ENCODE peak calls at places on chromosomes 11 and 22, in six cellular contexts. J, H, E, G, T and O are unnamed samples.

GRCh38 chr11:44596541-44597276 is 31.2 kb downstream of the CD82 start:
- DNase-seq in G (no peak), E (no peak), H (no peak), J (no peak), T (no peak), O (no peak)

GRCh38 chr22:50529416-50530279 is at the start of gene TYMP:
- DNase-seq in J (no peak), H (no peak), T (peak; percentile 47), G (peak; percentile 39), E (no peak), O (no peak)

GRCh38 chr11:110093407-110094297 is 460 bp downstream of the ZC3H12C start:
- DNase-seq in J (peak; percentile 39), G (peak; percentile 74), E (no peak), T (peak; percentile 68), H (peak; percentile 51), O (peak; percentile 40)

GRCh38 chr22:35752172-35752832 is 34.6 kb downstream of the APOL5 start:
- DNase-seq in J (peak; percentile 48), G (no peak), T (no peak), E (no peak), H (no peak), O (no peak)

GRCh38 chr11:65110354-65110861 is 1.3 kb upstream of the TM7SF2 start:
- DNase-seq in H (peak; percentile 74), T (peak; percentile 93), G (peak; percentile 85), J (peak; percentile 85), E (peak; percentile 84), O (peak; percentile 92)

GRCh38 chr11:81449588-81450155 is 1284.0 kb downstream of the FAM181B start:
- DNase-seq in T (no peak), H (no peak), J (no peak), G (no peak), E (no peak), O (no peak)

GRCh38 chr11:127640822-127641485 is 640.4 kb upstream of the KIRREL3 start:
- DNase-seq in H (peak; percentile 57), G (peak; percentile 66), E (no peak), T (no peak), J (no peak), O (no peak)

GRCh38 chr11:69301491-69302401 is 7.8 kb downstream of the MYEOV start:
- DNase-seq in E (no peak), H (peak; percentile 91), T (peak; percentile 65), J (no peak), G (peak; percentile 85), O (no peak)

GRCh38 chr22:47561766-47562165 is 799.3 kb downstream of the TBC1D22A start:
- DNase-seq in E (no peak), H (no peak), G (no peak), T (no peak), J (no peak), O (no peak)

GRCh38 chr11:61549662-61550568 is 31.0 kb downstream of the SYT7 start:
- DNase-seq in E (no peak), J (no peak), T (no peak), G (no peak), H (no peak), O (no peak)

GRCh38 chr11:36095716-36096115 is 151.9 kb downstream of the LDLRAD3 start:
- DNase-seq in J (no peak), E (no peak), G (peak; percentile 81), T (no peak), H (no peak), O (no peak)

GRCh38 chr11:8828580-8829358 is 82.2 kb upstream of the AKIP1 start:
- DNase-seq in G (peak; percentile 44), T (no peak), J (no peak), H (peak; percentile 70), E (no peak), O (peak; percentile 12)

GRCh38 chr11:125170406-125171031 is 6.0 kb downstream of the PKNOX2 start:
- DNase-seq in E (no peak), J (no peak), H (peak; percentile 92), T (no peak), G (peak; percentile 57), O (no peak)
- H4K8ac ChIP-seq in E (no peak overlapping the region), J (no peak overlapping the region), H (peak overlapping the region; percentile 42), T (no peak overlapping the region), G (peak overlapping the region; percentile 79), O (no peak overlapping the region)

GRCh38 chr11:124197999-124198398 is 14.9 kb downstream of the OR10D3 start:
- DNase-seq in J (no peak), T (no peak), E (no peak), G (no peak), H (no peak), O (no peak)

GRCh38 chr11:124199702-124200101 is 16.6 kb downstream of the OR10D3 start:
- DNase-seq in E (no peak), G (peak; percentile 78), H (peak; percentile 42), T (peak; percentile 14), J (no peak), O (no peak)

GRCh38 chr11:124202951-124203350 is 19.8 kb downstream of the OR10D3 start:
- DNase-seq in E (no peak), J (no peak), G (no peak), H (no peak), T (no peak), O (no peak)

GRCh38 chr11:124198852-124199389 is 15.8 kb downstream of the OR10D3 start:
- DNase-seq in G (no peak), T (no peak), H (no peak), J (no peak), E (no peak), O (no peak)

DNA sequence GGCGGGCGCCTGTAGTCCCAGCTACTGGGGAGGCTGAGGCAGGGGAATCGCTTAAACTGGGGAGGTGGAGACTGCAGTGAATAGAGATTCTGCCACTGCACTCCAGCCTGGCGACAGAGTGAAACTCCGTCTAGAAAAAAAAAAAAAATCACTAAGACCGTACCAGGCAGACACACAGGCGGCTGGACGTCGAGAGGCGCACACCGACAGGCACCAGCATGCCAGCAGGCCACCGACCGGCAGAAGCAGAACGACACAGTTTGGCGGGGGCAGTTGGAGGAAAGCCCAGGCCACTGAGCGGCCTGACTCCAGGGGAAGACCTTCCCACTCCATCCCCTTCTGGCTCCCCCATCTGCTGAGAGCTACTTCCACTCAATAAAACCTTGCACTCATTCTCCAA is 17.5 kb downstream of the OR10D3 start:
- DNase-seq in J (no peak), T (no peak), G (no peak), E (no peak), H (no peak), O (no peak)
- H4K91ac ChIP-seq in J (no peak overlapping the region), T (no peak overlapping the region), G (no peak overlapping the region), E (no peak overlapping the region), H (no peak overlapping the region), O (no peak overlapping the region)

DNA sequence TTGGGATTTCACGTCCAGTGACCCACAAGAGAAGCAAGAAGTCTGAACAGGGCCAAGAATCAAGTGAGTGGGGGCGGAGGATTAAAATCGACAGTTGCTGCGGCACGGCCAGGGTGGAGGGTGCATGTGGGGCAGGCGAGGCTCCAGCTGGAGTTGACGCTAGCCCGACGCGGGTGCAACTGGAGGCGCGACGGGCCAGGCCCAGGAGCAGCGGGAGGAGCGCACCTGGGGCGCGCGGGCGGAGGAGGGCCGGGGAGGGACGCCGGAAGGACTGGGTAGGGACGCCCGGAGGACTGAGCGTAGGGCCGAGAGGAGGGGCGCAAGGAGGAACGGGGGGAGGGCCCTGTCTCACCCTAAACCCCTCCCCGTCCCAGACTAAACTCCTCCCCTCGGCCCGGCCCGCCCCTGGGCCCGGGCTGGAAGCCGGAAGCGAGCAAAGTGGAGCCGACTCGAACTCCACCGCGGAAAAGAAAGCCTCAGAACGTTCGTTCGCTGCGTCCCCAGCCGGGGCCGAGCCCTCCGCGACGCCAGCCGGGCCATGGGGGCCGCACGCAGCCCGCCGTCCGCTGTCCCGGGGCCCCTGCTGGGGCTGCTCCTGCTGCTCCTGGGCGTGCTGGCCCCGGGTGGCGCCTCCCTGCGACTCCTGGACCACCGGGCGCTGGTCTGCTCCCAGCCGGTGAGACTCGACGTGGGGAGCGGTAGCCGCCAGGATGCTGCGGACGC is at the start of gene IL17RA:
- DNase-seq in H (peak; percentile 84), G (peak; percentile 89), T (peak; percentile 90), E (peak; percentile 79), J (peak; percentile 75), O (peak; percentile 94)
- H4K8ac ChIP-seq in H (peak within 1 kb of the TSS; percentile 73), G (peak within 1 kb of the TSS; percentile 98), T (peak within 1 kb of the TSS; percentile 98), E (peak within 1 kb of the TSS; percentile 89), J (peak within 1 kb of the TSS; percentile 74), O (no peak within 1 kb of the TSS)

GRCh38 chr22:40729284-40729683 is 50.0 kb downstream of the MCHR1 start:
- DNase-seq in G (no peak), T (peak; percentile 50), H (no peak), J (no peak), E (no peak), O (no peak)
- H4K91ac ChIP-seq in G (no peak overlapping the region), T (peak overlapping the region; percentile 97), H (no peak overlapping the region), J (no peak overlapping the region), E (peak overlapping the region; percentile 27), O (no peak overlapping the region)

GRCh38 chr22:18947905-18948304 is 11.8 kb upstream of the PRODH start:
- DNase-seq in H (no peak), T (no peak), J (no peak), G (no peak), E (no peak), O (peak; percentile 49)
- H4K8ac ChIP-seq in H (no peak overlapping the region), T (no peak overlapping the region), J (no peak overlapping the region), G (no peak overlapping the region), E (peak overlapping the region; percentile 62), O (no peak overlapping the region)

GRCh38 chr11:105189586-105189985 is 50.0 kb upstream of the CARD18 start:
- DNase-seq in T (peak; percentile 28), H (no peak), E (no peak), G (peak; percentile 45), J (no peak), O (no peak)

GRCh38 chr11:105192115-105192514 is 52.5 kb upstream of the CARD18 start:
- DNase-seq in J (no peak), T (no peak), H (no peak), G (no peak), E (no peak), O (no peak)

GRCh38 chr11:105193260-105193659 is 53.7 kb upstream of the CARD18 start:
- DNase-seq in J (no peak), E (no peak), G (no peak), H (no peak), T (no peak), O (no peak)
- H4K91ac ChIP-seq in J (no peak overlapping the region), E (no peak overlapping the region), G (no peak overlapping the region), H (no peak overlapping the region), T (no peak overlapping the region), O (no peak overlapping the region)

GRCh38 chr11:125170001-125170405 is 5.5 kb downstream of the PKNOX2 start:
- DNase-seq in H (peak; percentile 19), E (no peak), T (no peak), G (no peak), J (no peak), O (no peak)
- H4K8ac ChIP-seq in H (peak overlapping the region; percentile 42), E (no peak overlapping the region), T (no peak overlapping the region), G (peak overlapping the region; percentile 16), J (no peak overlapping the region), O (no peak overlapping the region)